ENCODE peak calls at places on chromosomes 11 and 22, in nine cellular contexts. C is upper lobe of left lung, P is Caco-2, M is lower lobe of right lung, I is cardiac muscle cell, W is body of pancreas, K is kidney, E is endothelial cell of umbilical vein, L is PC-9. Y is an unnamed sample.
A peak's percentile ranks its signal among the peaks of the same experiment; 100 is the strongest.

GRCh38 chr11:45384016-45384415 is 97.9 kb upstream of the SYT13 start:
- DNase-seq in C (no peak), P (no peak), M (no peak), I (no peak), W (no peak), K (no peak), E (no peak), L (no peak), Y (no peak)

GRCh38 chr11:47083913-47084312 is 92.8 kb downstream of the ARFGAP2 start:
- DNase-seq in C (no peak), P (no peak), M (no peak), I (peak; percentile 74), W (no peak), K (no peak), E (no peak), L (no peak), Y (no peak)

GRCh38 chr11:27213232-27213660 is 149.8 kb downstream of the CCDC34 start:
- DNase-seq in C (no peak), P (no peak), M (no peak), I (peak; percentile 86), W (no peak), K (no peak), E (peak; percentile 48), L (no peak), Y (no peak)

GRCh38 chr11:65498042-65498726 is 661 bp upstream of the MALAT1 start:
- DNase-seq in C (peak; percentile 67), P (peak; percentile 79), M (no peak), I (peak; percentile 84), W (peak; percentile 71), K (peak; percentile 79), E (no peak), L (no peak), Y (no peak)

GRCh38 chr11:72245232-72245816 is 1.3 kb upstream of the PHOX2A start:
- DNase-seq in C (peak; percentile 15), P (no peak), M (no peak), I (no peak), W (no peak), K (no peak), E (no peak), L (no peak), Y (no peak)

GRCh38 chr11:29916040-29916439 is 100.8 kb downstream of the KCNA4 start:
- DNase-seq in C (no peak), P (no peak), M (no peak), I (no peak), W (no peak), K (no peak), E (no peak), L (no peak), Y (no peak)

GRCh38 chr11:89436071-89436470 is 55.1 kb downstream of the NOX4 start:
- DNase-seq in C (peak; percentile 60), P (peak; percentile 71), M (no peak), I (peak; percentile 67), W (no peak), K (no peak), E (peak; percentile 26), L (no peak), Y (no peak)

GRCh38 chr11:74316772-74317505 is 5.5 kb upstream of the P4HA3 start:
- DNase-seq in C (no peak), P (no peak), M (no peak), I (no peak), W (no peak), K (no peak), E (no peak), L (no peak), Y (no peak)

GRCh38 chr11:86116386-86116726 is 47.5 kb upstream of the PICALM start:
- DNase-seq in C (no peak), P (no peak), M (no peak), I (peak; percentile 59), W (no peak), K (no peak), E (no peak), L (peak; percentile 19), Y (no peak)

GRCh38 chr11:65932558-65932919 is 12.7 kb upstream of the TSGA10IP start:
- DNase-seq in C (no peak), P (peak; percentile 49), M (no peak), I (peak; percentile 48), W (no peak), K (no peak), E (no peak), L (no peak), Y (no peak)

GRCh38 chr11:115159122-115159665 is 345.0 kb downstream of the CADM1 start:
- DNase-seq in C (no peak), P (no peak), M (no peak), I (no peak), W (no peak), K (peak; percentile 50), E (no peak), L (no peak), Y (no peak)

GRCh38 chr22:50343541-50343935 is 411 bp downstream of the PPP6R2 start:
- DNase-seq in C (no peak), P (no peak), M (no peak), I (no peak), W (no peak), K (no peak), E (no peak), L (no peak), Y (no peak)

GRCh38 chr22:50348058-50348457 is 4.9 kb downstream of the PPP6R2 start:
- DNase-seq in C (no peak), P (no peak), M (no peak), I (no peak), W (no peak), K (peak; percentile 1), E (no peak), L (no peak), Y (no peak)

GRCh38 chr22:50342651-50343540 is at the start of gene PPP6R2:
- DNase-seq in C (peak; percentile 81), P (peak; percentile 91), M (peak; percentile 90), I (peak; percentile 76), W (peak; percentile 86), K (peak; percentile 93), E (peak; percentile 44), L (peak; percentile 82), Y (no peak)

GRCh38 chr22:50346415-50346945 is 3.4 kb downstream of the PPP6R2 start:
- DNase-seq in C (no peak), P (no peak), M (no peak), I (no peak), W (no peak), K (peak; percentile 56), E (no peak), L (no peak), Y (no peak)

DNA sequence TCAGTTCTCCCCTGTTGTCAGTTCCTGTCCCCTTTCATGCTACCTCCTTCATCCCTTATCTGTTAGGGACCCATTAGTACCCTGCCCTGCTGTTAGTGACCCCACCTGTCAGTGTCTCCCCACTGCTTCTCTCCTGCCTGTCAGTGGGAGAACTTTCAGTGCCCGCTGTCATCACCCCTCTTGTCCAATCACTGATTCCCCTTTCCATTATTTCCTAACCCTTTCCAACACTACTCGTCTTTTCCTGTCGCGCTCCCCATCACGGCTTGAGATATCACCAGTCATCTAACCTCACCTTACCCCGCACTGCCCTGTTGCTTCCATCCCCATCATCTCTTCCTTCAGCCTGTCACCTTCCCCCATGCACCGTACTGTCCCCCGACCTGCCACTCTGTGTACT is 4.0 kb downstream of the PPP6R2 start:
- DNase-seq in C (no peak), P (no peak), M (no peak), I (no peak), W (no peak), K (peak; percentile 33), E (no peak), L (no peak), Y (no peak)
- H3K4me3 ChIP-seq in C (no peak overlapping the region), P (no peak overlapping the region), M (no peak overlapping the region), I (no peak overlapping the region), W (no peak overlapping the region), K (no peak overlapping the region), E (no peak overlapping the region), L (no peak overlapping the region), Y (no peak overlapping the region)

GRCh38 chr22:29337631-29338284 is 22.3 kb upstream of the RASL10A start:
- DNase-seq in C (no peak), P (no peak), M (no peak), I (no peak), W (no peak), K (no peak), E (no peak), L (no peak), Y (no peak)

GRCh38 chr22:29341056-29341848 is 25.8 kb upstream of the RASL10A start:
- DNase-seq in C (no peak), P (no peak), M (no peak), I (no peak), W (no peak), K (no peak), E (no peak), L (no peak), Y (no peak)

GRCh38 chr22:29340566-29340965 is 25.1 kb upstream of the RASL10A start:
- DNase-seq in C (no peak), P (no peak), M (no peak), I (no peak), W (no peak), K (no peak), E (no peak), L (no peak), Y (no peak)

GRCh38 chr22:29338398-29338797 is 22.9 kb upstream of the RASL10A start:
- DNase-seq in C (no peak), P (no peak), M (no peak), I (no peak), W (no peak), K (no peak), E (no peak), L (no peak), Y (no peak)

GRCh38 chr22:29339381-29340235 is 24.1 kb upstream of the RASL10A start:
- DNase-seq in C (no peak), P (no peak), M (no peak), I (no peak), W (no peak), K (no peak), E (no peak), L (no peak), Y (no peak)
- TF ChIP-seq CTCF in C (no peak), P (no peak), M (no peak), I (no peak), W (no peak), K (no peak), E (no peak), L (no peak), Y (no peak)

DNA sequence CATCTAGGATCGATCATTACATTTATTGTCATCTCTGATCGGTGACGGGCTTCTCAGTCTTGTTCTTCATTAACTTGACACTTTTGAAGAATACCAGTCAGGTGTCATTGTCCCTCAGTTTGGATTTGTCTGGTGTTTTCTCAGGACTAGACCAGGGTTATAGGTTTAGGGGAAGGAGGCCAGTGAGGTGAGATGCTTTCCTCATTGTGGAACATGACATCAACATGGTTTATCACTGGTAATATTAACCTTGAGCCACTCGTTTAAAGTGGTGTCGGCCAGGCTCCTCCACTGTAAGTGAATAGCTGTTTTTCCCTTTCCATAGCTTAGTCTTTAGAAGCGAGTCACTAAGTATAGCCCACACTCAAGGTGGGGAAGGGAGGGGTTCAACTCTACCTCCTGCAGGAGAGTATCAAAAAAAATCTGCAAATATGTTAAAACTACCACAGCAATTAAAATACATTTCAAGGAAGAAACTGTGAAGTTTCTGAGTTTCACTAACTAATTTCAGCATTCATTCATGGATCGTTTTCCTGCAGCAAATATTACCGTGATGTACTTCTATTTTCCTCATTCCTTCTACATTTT is 42.0 kb downstream of the KCNQ1OT1 start:
- DNase-seq in C (no peak), P (no peak), M (no peak), I (no peak), W (no peak), K (no peak), E (no peak), L (no peak), Y (no peak)
- H3K4me1 ChIP-seq in C (peaks cover 4% of the 10 kb centered on the region), P (no peaks in the 10 kb centered on the region), M (no peaks in the 10 kb centered on the region), I (peaks cover 6% of the 10 kb centered on the region), W (no peaks in the 10 kb centered on the region), K (no peaks in the 10 kb centered on the region), E (no peaks in the 10 kb centered on the region), L (no peaks in the 10 kb centered on the region), Y (peaks cover 9% of the 10 kb centered on the region)

GRCh38 chr11:111521132-111521531 is 6.6 kb downstream of the HOATZ start:
- DNase-seq in C (no peak), P (no peak), M (no peak), I (no peak), W (no peak), K (no peak), E (no peak), L (no peak), Y (no peak)
- H3K4me3 ChIP-seq in C (no peak overlapping the region), P (no peak overlapping the region), M (no peak overlapping the region), I (no peak overlapping the region), W (no peak overlapping the region), K (no peak overlapping the region), E (no peak overlapping the region), L (no peak overlapping the region), Y (no peak overlapping the region)

Y was measured in RWPE2.